ENCODE peak calls at places on chromosomes 7 and 10, in six cellular contexts. One of them, this sample, is unnamed.

GRCh38 chr10:103888113-103888841 is 29.7 kb downstream of the STN1 start:
- DNase-seq in skeletal muscle cell: peak; percentile 74
- DNase-seq in tibial artery: peak; percentile 75
- DNase-seq in HCEC 1CT: peak; percentile 83
- DNase-seq in thoracic aorta: peak; percentile 78
- DNase-seq in HEK293T: peak; percentile 69
- DNase-seq in this sample: peak; percentile 73

GRCh38 chr10:131215776-131216175 is 95.7 kb downstream of the TCERG1L start:
- DNase-seq in skeletal muscle cell: no peak
- DNase-seq in tibial artery: no peak
- DNase-seq in HCEC 1CT: no peak
- DNase-seq in thoracic aorta: no peak
- DNase-seq in HEK293T: no peak
- DNase-seq in this sample: no peak

GRCh38 chr10:92894081-92894480 is 45.8 kb downstream of the EXOC6 start:
- DNase-seq in skeletal muscle cell: no peak
- DNase-seq in tibial artery: no peak
- DNase-seq in HCEC 1CT: no peak
- DNase-seq in thoracic aorta: no peak
- DNase-seq in HEK293T: no peak
- DNase-seq in this sample: no peak

GRCh38 chr7:143345428-143345900 is 17.0 kb downstream of the FAM131B start:
- DNase-seq in skeletal muscle cell: no peak
- DNase-seq in tibial artery: peak; percentile 35
- DNase-seq in HCEC 1CT: no peak
- DNase-seq in thoracic aorta: no peak
- DNase-seq in HEK293T: peak; percentile 89
- DNase-seq in this sample: no peak

GRCh38 chr7:77907281-77907680 is 108.7 kb downstream of the PHTF2 start:
- DNase-seq in skeletal muscle cell: no peak
- DNase-seq in tibial artery: no peak
- DNase-seq in HCEC 1CT: no peak
- DNase-seq in thoracic aorta: no peak
- DNase-seq in HEK293T: no peak
- DNase-seq in this sample: no peak

GRCh38 chr10:43231523-43232078 is 35.3 kb downstream of the RASGEF1A start:
- DNase-seq in skeletal muscle cell: no peak
- DNase-seq in tibial artery: peak; percentile 16
- DNase-seq in HCEC 1CT: no peak
- DNase-seq in thoracic aorta: no peak
- DNase-seq in HEK293T: no peak
- DNase-seq in this sample: no peak

GRCh38 chr7:92754756-92755581 is 81.4 kb downstream of the CDK6 start:
- DNase-seq in skeletal muscle cell: no peak
- DNase-seq in tibial artery: no peak
- DNase-seq in HCEC 1CT: no peak
- DNase-seq in thoracic aorta: no peak
- DNase-seq in HEK293T: no peak
- DNase-seq in this sample: peak; percentile 38

GRCh38 chr10:132839061-132839460 is 53.1 kb upstream of the NKX6-2 start:
- DNase-seq in skeletal muscle cell: no peak
- DNase-seq in tibial artery: no peak
- DNase-seq in HCEC 1CT: no peak
- DNase-seq in thoracic aorta: no peak
- DNase-seq in HEK293T: no peak
- DNase-seq in this sample: no peak

GRCh38 chr7:130667593-130668257 is 823 bp downstream of the COPG2 start:
- DNase-seq in skeletal muscle cell: no peak
- DNase-seq in tibial artery: no peak
- DNase-seq in HCEC 1CT: no peak
- DNase-seq in thoracic aorta: no peak
- DNase-seq in HEK293T: peak; percentile 10
- DNase-seq in this sample: no peak

GRCh38 chr10:75286901-75287300 is 51.1 kb upstream of the COMTD1 start:
- DNase-seq in skeletal muscle cell: no peak
- DNase-seq in tibial artery: no peak
- DNase-seq in HCEC 1CT: no peak
- DNase-seq in thoracic aorta: no peak
- DNase-seq in HEK293T: no peak
- DNase-seq in this sample: no peak

GRCh38 chr10:23096814-23097549 is 1.6 kb downstream of the MSRB2 start:
- DNase-seq in skeletal muscle cell: peak; percentile 60
- DNase-seq in tibial artery: peak; percentile 28
- DNase-seq in HCEC 1CT: peak; percentile 65
- DNase-seq in thoracic aorta: no peak
- DNase-seq in HEK293T: no peak
- DNase-seq in this sample: no peak

GRCh38 chr7:12074889-12075288 is 136.2 kb upstream of the TMEM106B start:
- DNase-seq in skeletal muscle cell: no peak
- DNase-seq in tibial artery: no peak
- DNase-seq in HCEC 1CT: no peak
- DNase-seq in thoracic aorta: no peak
- DNase-seq in HEK293T: no peak
- DNase-seq in this sample: no peak

This sample was measured in LHCN-M2.